ENCODE peak calls at places on chromosomes 5 and 9, in seven cellular contexts. O, D, S, J, N, I and A are unnamed samples.

GRCh38 chr9:134245179-134245578 is 80.8 kb upstream of the RNU6ATAC start:
- DNase-seq in I (no peak), S (no peak), D (no peak), J (no peak), O (no peak), N (no peak), A (no peak)

GRCh38 chr9:749712-750111 is 91.8 kb upstream of the DMRT1 start:
- DNase-seq in D (no peak), N (no peak), S (no peak), I (no peak), J (no peak), O (no peak), A (no peak)

GRCh38 chr9:26971721-26972120 is 15.5 kb downstream of the IFT74 start:
- DNase-seq in J (no peak), S (no peak), N (no peak), I (no peak), D (no peak), O (no peak), A (no peak)

GRCh38 chr5:178612299-178612698 is 14.6 kb downstream of the CLK4 start:
- DNase-seq in O (no peak), I (no peak), J (no peak), S (no peak), N (no peak), D (no peak), A (no peak)

GRCh38 chr9:76818271-76818670 is 54.0 kb downstream of the PCA3 start:
- DNase-seq in J (no peak), D (peak), N (peak), I (peak), O (peak), S (no peak), A (no peak)

GRCh38 chr5:141127305-141127704 is 5.7 kb downstream of the PCDHB4 start:
- DNase-seq in O (no peak), I (no peak), J (no peak), N (no peak), D (no peak), S (no peak), A (no peak)

GRCh38 chr9:137694236-137694959 is 75.6 kb downstream of the EHMT1 start:
- DNase-seq in O (no peak), N (no peak), J (no peak), S (no peak), I (no peak), D (no peak), A (no peak)

GRCh38 chr5:10283927-10284635 is 23.6 kb downstream of the CMBL start:
- DNase-seq in I (peak), O (no peak), S (peak), N (peak), D (peak), J (peak), A (peak)

DNA sequence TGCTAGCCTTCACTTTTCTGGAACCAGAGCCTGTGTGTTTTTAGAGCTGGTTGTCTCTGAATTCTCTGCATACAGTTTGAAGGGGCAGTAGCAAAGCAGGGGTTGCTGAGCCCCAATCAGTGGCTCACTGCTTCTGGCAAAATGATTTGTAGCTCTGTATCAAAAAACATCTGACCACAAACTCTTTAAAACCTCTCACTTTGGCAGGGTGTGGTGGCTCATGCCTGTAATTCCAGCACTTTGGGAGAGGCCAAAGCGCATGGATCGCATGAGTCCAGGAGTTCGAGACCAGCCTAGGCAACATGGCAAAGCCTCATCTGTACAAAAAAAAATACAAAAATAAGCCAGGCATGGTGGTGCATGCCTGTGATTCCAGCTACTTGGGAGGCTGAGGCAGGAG is 28.3 kb upstream of the APC start:
- DNase-seq in S (no peak), O (no peak), D (no peak), J (no peak), I (no peak), N (no peak), A (peak)
- H3K4me3 ChIP-seq in S (peak), O (no peak), D (peak), J (no peak), I (peak), N (no peak), A (peak)

GRCh38 chr9:21936161-21936560 is 58.0 kb downstream of the CDKN2A start:
- DNase-seq in O (no peak), S (no peak), I (peak), D (no peak), N (no peak), J (no peak), A (no peak)

GRCh38 chr9:21931428-21931827 is 62.8 kb downstream of the CDKN2A start:
- DNase-seq in J (no peak), I (no peak), N (no peak), S (no peak), D (no peak), O (no peak), A (no peak)

GRCh38 chr9:21933865-21934264 is 60.3 kb downstream of the CDKN2A start:
- DNase-seq in D (no peak), S (no peak), N (no peak), O (peak), I (peak), J (no peak), A (no peak)

GRCh38 chr9:21935631-21936030 is 58.6 kb downstream of the CDKN2A start:
- DNase-seq in I (no peak), D (no peak), N (no peak), S (no peak), J (no peak), O (no peak), A (no peak)

DNA sequence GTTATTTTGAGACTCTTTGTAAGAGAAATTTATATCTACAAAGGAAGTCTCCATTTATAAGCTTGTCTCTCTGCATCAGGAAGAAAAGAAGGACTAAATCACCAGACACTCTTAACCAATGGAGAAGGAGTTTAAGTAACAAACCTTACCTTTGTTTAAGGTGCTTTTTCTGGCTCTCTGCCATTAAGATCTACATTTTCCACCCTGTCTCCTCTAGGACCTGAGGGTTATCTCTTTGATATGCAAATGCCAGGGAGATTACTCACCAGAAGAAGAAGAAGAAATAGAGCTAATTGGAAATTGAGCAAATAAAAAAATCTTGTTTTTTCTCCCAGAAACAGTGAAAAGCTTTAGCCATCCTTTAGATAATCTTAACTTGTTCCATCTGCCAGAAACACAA is 60.9 kb downstream of the CDKN2A start:
- DNase-seq in S (no peak), J (no peak), I (no peak), D (no peak), N (no peak), O (no peak), A (no peak)
- H3K4me3 ChIP-seq in S (no peak), J (no peak), I (no peak), D (no peak), N (no peak), O (no peak), A (no peak)

DNA sequence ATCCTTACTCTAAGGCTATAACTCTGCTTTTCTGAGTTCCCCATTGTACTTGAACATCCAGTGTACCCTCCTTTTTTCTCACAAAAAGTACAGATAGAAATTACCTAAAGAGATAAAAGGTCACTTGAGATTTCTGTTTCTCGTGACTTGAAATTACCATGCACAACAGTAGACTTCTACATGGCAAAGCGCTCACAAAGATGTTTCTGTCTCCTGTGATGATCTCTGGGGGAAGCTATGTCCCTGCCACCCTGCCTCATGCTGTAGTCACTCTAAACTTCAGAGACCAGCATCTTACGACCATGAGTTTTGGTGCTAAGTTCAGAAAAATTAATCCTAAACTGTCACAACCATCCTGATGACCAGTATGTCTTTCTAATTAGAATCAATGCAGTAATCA is 36.2 kb downstream of the NFIB start:
- DNase-seq in D (no peak), J (no peak), S (no peak), N (no peak), O (no peak), I (no peak), A (no peak)
- H3K4me3 ChIP-seq in D (no peak), J (no peak), S (no peak), N (no peak), O (no peak), I (no peak), A (no peak)

DNA sequence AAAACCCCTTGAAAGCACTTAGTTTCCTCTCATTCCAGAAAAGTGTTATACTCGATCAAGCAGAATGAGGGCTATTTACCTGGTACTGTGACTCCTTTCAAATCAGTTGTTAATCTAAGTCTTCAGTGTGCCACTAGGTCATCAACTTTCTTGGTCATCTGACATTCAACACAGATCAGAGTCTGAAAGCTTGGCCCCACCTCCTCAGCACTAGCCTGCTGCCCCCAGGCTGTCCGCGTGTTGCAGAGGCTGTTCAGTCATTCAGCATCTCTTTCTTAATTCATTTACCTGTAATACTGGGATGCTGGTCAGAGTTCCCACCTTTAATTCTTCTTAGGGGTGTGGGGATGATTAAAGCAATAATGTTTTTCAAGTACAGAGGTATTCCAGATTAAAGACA is 28.5 kb downstream of the ENC1 start:
- DNase-seq in N (no peak), O (no peak), I (no peak), J (no peak), D (no peak), S (no peak), A (no peak)
- H3K4me3 ChIP-seq in N (no peak), O (no peak), I (no peak), J (no peak), D (no peak), S (no peak), A (no peak)

GRCh38 chr9:91060520-91061343 is 259.1 kb downstream of the SYK start:
- DNase-seq in O (peak), I (peak), N (peak), S (no peak), J (no peak), D (peak), A (peak)
- H3K4me3 ChIP-seq in O (no peak), I (peak), N (no peak), S (no peak), J (no peak), D (no peak), A (no peak)